ENCODE peak calls at places on chromosomes 13 and 19, in eight cellular contexts. E is esophagus squamous epithelium, V is fibroblast of lung, B is osteoblast, U is tibial nerve, Y is AG10803, Z is fibroblast of pulmonary artery, X is ascending aorta. W is an unnamed sample.

GRCh38 chr19:13163609-13164364 is 13.6 kb downstream of the IER2 start:
- DNase-seq in E (no peak), V (peak), B (peak), U (peak), Y (peak), Z (peak), X (peak), W (peak)

GRCh38 chr13:62643007-62643483 is 1227.4 kb upstream of the PCDH20 start:
- DNase-seq in E (no peak), V (peak), B (no peak), U (no peak), Y (no peak), Z (peak), X (no peak), W (no peak)

GRCh38 chr19:11995174-11995573 is 30.3 kb downstream of the ZNF763 start:
- DNase-seq in E (no peak), V (no peak), B (peak), U (no peak), Y (no peak), Z (peak), X (no peak), W (peak)

GRCh38 chr19:38869836-38870607 is 8.1 kb downstream of the RINL start:
- DNase-seq in E (peak), V (peak), B (peak), U (peak), Y (peak), Z (peak), X (no peak), W (peak)

GRCh38 chr19:43784981-43785808 is 4.4 kb upstream of the KCNN4 start:
- DNase-seq in E (no peak), V (peak), B (peak), U (peak), Y (peak), Z (peak), X (no peak), W (peak)

GRCh38 chr13:84744203-84744602 is 861.9 kb upstream of the SLITRK1 start:
- DNase-seq in E (no peak), V (no peak), B (no peak), U (no peak), Y (no peak), Z (no peak), X (no peak), W (no peak)

GRCh38 chr13:34555988-34556387 is 386.1 kb upstream of the NBEA start:
- DNase-seq in E (no peak), V (no peak), B (no peak), U (no peak), Y (no peak), Z (no peak), X (no peak), W (no peak)

GRCh38 chr13:48656621-48657020 is 2.9 kb downstream of the CYSLTR2 start:
- DNase-seq in E (no peak), V (no peak), B (no peak), U (no peak), Y (no peak), Z (peak), X (no peak), W (peak)

GRCh38 chr13:29515372-29515771 is 80.1 kb downstream of the SLC7A1 start:
- DNase-seq in E (no peak), V (no peak), B (no peak), U (no peak), Y (no peak), Z (no peak), X (no peak), W (no peak)

GRCh38 chr13:113098163-113098732 is 7.3 kb upstream of the F7 start:
- DNase-seq in E (no peak), V (peak), B (no peak), U (no peak), Y (peak), Z (no peak), X (no peak), W (peak)

GRCh38 chr19:11346104-11346940 is at the start of the genes CCDC159 and TMEM205:
- DNase-seq in E (peak), V (peak), B (peak), U (peak), Y (peak), Z (peak), X (peak), W (peak)

GRCh38 chr13:45446181-45446580 is 18.6 kb upstream of the COG3 start:
- DNase-seq in E (no peak), V (peak), B (peak), U (no peak), Y (peak), Z (peak), X (no peak), W (peak)

GRCh38 chr13:34048652-34049051 is 230.7 kb downstream of the RFC3 start:
- DNase-seq in E (no peak), V (no peak), B (no peak), U (no peak), Y (no peak), Z (no peak), X (no peak), W (no peak)

GRCh38 chr19:35008891-35009341 is 8.8 kb downstream of the GRAMD1A start:
- DNase-seq in E (no peak), V (no peak), B (peak), U (no peak), Y (no peak), Z (no peak), X (no peak), W (no peak)

GRCh38 chr13:30762643-30763042 is 27.3 kb downstream of the ALOX5AP start:
- DNase-seq in E (no peak), V (no peak), B (no peak), U (no peak), Y (no peak), Z (peak), X (no peak), W (no peak)

DNA sequence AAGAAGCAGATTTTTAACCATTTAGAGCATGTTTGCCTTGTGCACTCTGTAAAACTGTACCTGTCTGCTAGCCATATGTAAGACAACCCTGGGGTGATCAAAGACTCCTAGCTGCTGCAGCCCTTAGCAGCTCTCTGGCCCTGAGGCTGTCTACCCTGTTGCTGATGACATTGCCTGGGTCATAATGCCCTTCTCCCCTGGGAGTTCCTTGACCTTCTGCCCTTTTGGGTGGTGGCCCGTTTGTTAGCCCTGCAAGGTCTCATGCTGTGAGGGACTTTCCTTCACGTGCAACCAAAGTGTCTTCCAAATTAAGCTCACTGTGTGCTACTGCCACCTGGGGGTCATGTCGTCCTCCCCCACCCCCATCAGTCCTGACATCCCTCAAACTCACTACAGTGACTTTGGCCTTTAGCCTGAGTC is 7.4 kb downstream of the GPC6 start:
- DNase-seq in E (no peak), V (no peak), B (no peak), U (no peak), Y (no peak), Z (no peak), X (no peak), W (no peak)
- TF ChIP-seq CTCF in E (no peak), V (no peak), B (peak), U (no peak), Y (no peak), Z (no peak), X (no peak), W (peak)

GRCh38 chr13:82458169-82458568 is 1424.1 kb downstream of the SLITRK1 start:
- DNase-seq in E (no peak), V (no peak), B (no peak), U (no peak), Y (no peak), Z (no peak), X (no peak), W (no peak)
- H3K4me3 ChIP-seq in E (no peak), V (no peak), B (no peak), U (no peak), Y (no peak), Z (no peak), X (no peak), W (no peak)

GRCh38 chr19:1782501-1782900 is 29.2 kb downstream of the ONECUT3 start:
- DNase-seq in E (no peak), V (no peak), B (no peak), U (no peak), Y (no peak), Z (no peak), X (no peak), W (no peak)

GRCh38 chr19:1783354-1783753 is 28.7 kb downstream of the ATP8B3 start:
- DNase-seq in E (no peak), V (no peak), B (no peak), U (no peak), Y (no peak), Z (no peak), X (no peak), W (no peak)

GRCh38 chr19:1779604-1779973 is 26.3 kb downstream of the ONECUT3 start:
- DNase-seq in E (no peak), V (no peak), B (no peak), U (no peak), Y (no peak), Z (no peak), X (no peak), W (no peak)

GRCh38 chr19:1777149-1777548 is 23.8 kb downstream of the ONECUT3 start:
- DNase-seq in E (no peak), V (no peak), B (no peak), U (no peak), Y (no peak), Z (no peak), X (no peak), W (no peak)

GRCh38 chr19:1780272-1780957 is 27.1 kb downstream of the ONECUT3 start:
- DNase-seq in E (no peak), V (peak), B (peak), U (no peak), Y (peak), Z (no peak), X (no peak), W (peak)
- TF ChIP-seq CTCF in E (no peak), V (peak), B (peak), U (no peak), Y (peak), Z (peak), X (no peak), W (no peak)

GRCh38 chr13:32252812-32253440 is 62.2 kb downstream of the ZAR1L start:
- DNase-seq in E (no peak), V (no peak), B (no peak), U (no peak), Y (no peak), Z (no peak), X (no peak), W (no peak)

GRCh38 chr13:32253911-32254399 is 61.2 kb downstream of the ZAR1L start:
- DNase-seq in E (no peak), V (no peak), B (no peak), U (peak), Y (no peak), Z (no peak), X (no peak), W (no peak)

GRCh38 chr13:32255744-32256120 is 59.4 kb downstream of the ZAR1L start:
- DNase-seq in E (no peak), V (peak), B (no peak), U (no peak), Y (no peak), Z (peak), X (no peak), W (no peak)

GRCh38 chr13:32254916-32255743 is 60.0 kb downstream of the ZAR1L start:
- DNase-seq in E (no peak), V (no peak), B (no peak), U (no peak), Y (no peak), Z (no peak), X (no peak), W (no peak)

DNA sequence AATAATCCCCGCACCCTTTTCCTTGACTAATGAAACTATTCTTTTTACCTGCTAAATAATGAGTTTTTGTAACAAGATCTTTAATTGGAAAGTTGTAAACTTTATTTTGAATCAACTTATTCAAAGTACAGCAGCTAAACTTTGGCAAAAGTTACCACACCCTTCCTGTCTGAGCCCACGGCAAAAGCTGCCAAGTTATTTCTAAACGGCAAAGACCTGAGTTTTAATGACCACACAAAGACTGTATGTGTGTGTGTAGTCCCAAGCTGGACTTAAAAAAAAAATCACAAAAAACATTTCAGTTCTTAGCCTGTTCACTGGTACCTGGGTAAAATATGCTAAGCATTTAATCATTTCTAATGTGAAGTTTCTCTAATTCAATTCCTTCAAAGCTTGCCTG is 60.7 kb downstream of the ZAR1L start:
- DNase-seq in E (no peak), V (no peak), B (no peak), U (no peak), Y (no peak), Z (no peak), X (no peak), W (no peak)
- H3K4me3 ChIP-seq in E (peak), V (no peak), B (no peak), U (peak), Y (no peak), Z (no peak), X (peak), W (no peak)

DNA sequence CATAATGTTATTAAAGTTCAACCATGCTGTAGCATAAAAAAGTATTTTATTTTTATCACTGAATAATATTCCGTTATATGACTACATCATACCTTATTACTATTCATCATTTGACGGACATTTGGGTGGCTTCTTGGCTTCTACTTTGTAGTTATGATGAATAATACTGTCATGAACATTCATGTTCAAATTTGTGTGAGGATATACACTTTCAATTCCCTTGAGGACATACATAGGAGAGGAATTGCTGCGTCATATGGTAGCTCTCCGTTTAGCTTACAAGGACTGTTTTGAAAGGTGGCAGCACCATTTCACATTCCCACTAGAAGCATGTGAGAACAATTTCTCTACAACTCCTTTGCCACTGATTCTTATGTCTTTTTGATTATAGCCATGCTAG is 910.8 kb upstream of the MIR17HG start:
- DNase-seq in E (no peak), V (no peak), B (no peak), U (no peak), Y (no peak), Z (no peak), X (no peak), W (no peak)
- TF ChIP-seq CTCF in E (no peak), V (no peak), B (no peak), U (no peak), Y (no peak), Z (no peak), X (no peak), W (no peak)

DNA sequence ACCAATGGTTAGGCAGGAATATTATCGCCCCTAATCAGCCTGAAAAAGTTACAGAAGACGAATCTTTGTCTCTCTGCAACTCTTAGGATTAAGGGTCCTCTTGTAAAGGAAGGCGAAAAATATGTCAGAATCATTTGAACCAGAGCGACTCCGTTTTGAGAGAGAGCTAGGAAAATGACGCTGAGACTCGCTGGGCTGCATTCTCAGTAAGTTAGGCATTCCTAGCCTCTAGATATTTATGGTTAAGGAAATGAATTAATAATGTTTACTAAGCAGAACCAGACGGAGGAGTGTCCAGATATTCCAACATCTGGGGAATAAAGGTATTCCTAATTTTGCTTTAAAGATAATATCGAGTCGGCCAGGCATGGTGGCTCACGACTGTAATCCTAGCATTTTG is 755 bp upstream of the ZNF726 start:
- DNase-seq in E (no peak), V (no peak), B (no peak), U (no peak), Y (peak), Z (no peak), X (no peak), W (no peak)
- H3K4me3 ChIP-seq in E (no peak), V (no peak), B (peak), U (peak), Y (peak), Z (no peak), X (peak), W (peak)

GRCh38 chr19:8097681-8098567 is 45.4 kb downstream of the CCL25 start:
- DNase-seq in E (no peak), V (no peak), B (no peak), U (no peak), Y (no peak), Z (no peak), X (no peak), W (no peak)
- TF ChIP-seq CTCF in E (no peak), V (no peak), B (no peak), U (no peak), Y (no peak), Z (no peak), X (no peak), W (no peak)

W was measured in fibroblast of villous mesenchyme.